ENCODE peak calls at places on chromosome 1, in eight cellular contexts. M is GM03348, I is kidney glomerular epithelial cell, A is fibroblast of lung, K is ovary, L is amygdala, X is activated T-cell treated with anti-CD3 and anti-CD28 coated beads for 1 hour, O is lung microvascular endothelial cell. J is an unnamed sample.

GRCh38 chr1:199948587-199949280 is 78.8 kb upstream of the NR5A2 start:
- DNase-seq in M (no peak), I (no peak), A (peak), K (no peak), L (no peak), X (no peak), O (no peak), J (peak)

GRCh38 chr1:163202833-163203451 is at the start of gene RGS5:
- DNase-seq in M (peak), I (peak), A (peak), K (no peak), L (no peak), X (no peak), O (no peak), J (no peak)

GRCh38 chr1:180168786-180169640 is 14.3 kb downstream of the QSOX1 start:
- DNase-seq in M (peak), I (no peak), A (no peak), K (no peak), L (no peak), X (no peak), O (peak), J (peak)

GRCh38 chr1:222845763-222846162 is 30.9 kb downstream of the DISP1 start:
- DNase-seq in M (no peak), I (no peak), A (no peak), K (no peak), L (no peak), X (no peak), O (no peak), J (no peak)

GRCh38 chr1:24363994-24364393 is 44.8 kb downstream of the GRHL3 start:
- DNase-seq in M (no peak), I (no peak), A (no peak), K (no peak), L (no peak), X (no peak), O (no peak), J (no peak)

GRCh38 chr1:45863117-45863670 is 59.8 kb downstream of the MAST2 start:
- DNase-seq in M (no peak), I (no peak), A (no peak), K (no peak), L (no peak), X (no peak), O (no peak), J (no peak)

GRCh38 chr1:208951908-208952307 is 631.6 kb upstream of the CAMK1G start:
- DNase-seq in M (no peak), I (no peak), A (no peak), K (no peak), L (no peak), X (no peak), O (peak), J (no peak)

GRCh38 chr1:85991261-85991660 is 165.3 kb downstream of the COL24A1 start:
- DNase-seq in M (no peak), I (no peak), A (no peak), K (no peak), L (no peak), X (no peak), O (no peak), J (no peak)

GRCh38 chr1:155091071-155092051 is 12.7 kb downstream of the EFNA3 start:
- DNase-seq in M (peak), I (peak), A (peak), K (peak), L (peak), X (peak), O (peak), J (peak)

GRCh38 chr1:166839600-166840308 is 479 bp downstream of the POGK start:
- DNase-seq in M (peak), I (peak), A (peak), K (peak), L (no peak), X (peak), O (peak), J (peak)

GRCh38 chr1:153387785-153388184 is 3.1 kb downstream of the S100A8 start:
- DNase-seq in M (no peak), I (no peak), A (no peak), K (no peak), L (no peak), X (no peak), O (no peak), J (no peak)

GRCh38 chr1:31717341-31717740 is 13.5 kb upstream of the COL16A1 start:
- DNase-seq in M (no peak), I (peak), A (peak), K (no peak), L (no peak), X (no peak), O (no peak), J (no peak)

GRCh38 chr1:205474571-205474970 is 18.7 kb upstream of the BLACAT1 start:
- DNase-seq in M (no peak), I (no peak), A (no peak), K (no peak), L (no peak), X (no peak), O (no peak), J (no peak)

GRCh38 chr1:32487182-32487581 is 22.3 kb downstream of the ZBTB8B start:
- DNase-seq in M (no peak), I (no peak), A (no peak), K (no peak), L (no peak), X (no peak), O (peak), J (no peak)

GRCh38 chr1:200302893-200303250 is 107.0 kb downstream of the ZNF281 start:
- DNase-seq in M (peak), I (no peak), A (peak), K (no peak), L (peak), X (no peak), O (peak), J (no peak)

GRCh38 chr1:62082456-62083363 is 111.9 kb upstream of the L1TD1 start:
- DNase-seq in M (peak), I (peak), A (peak), K (peak), L (peak), X (peak), O (peak), J (peak)

GRCh38 chr1:185733818-185734709 is at the start of gene HMCN1:
- DNase-seq in M (peak), I (peak), A (peak), K (peak), L (no peak), X (no peak), O (peak), J (no peak)

GRCh38 chr1:87795615-87796337 is 467.1 kb downstream of the LMO4 start:
- DNase-seq in M (no peak), I (peak), A (no peak), K (no peak), L (no peak), X (no peak), O (no peak), J (no peak)

GRCh38 chr1:203044546-203044975 is 18.3 kb downstream of the PPFIA4 start:
- DNase-seq in M (no peak), I (no peak), A (no peak), K (no peak), L (no peak), X (no peak), O (no peak), J (no peak)

GRCh38 chr1:30466026-30466425 is 257.4 kb downstream of the MATN1 start:
- DNase-seq in M (no peak), I (no peak), A (no peak), K (no peak), L (no peak), X (no peak), O (no peak), J (no peak)

GRCh38 chr1:43781574-43781973 is 74.2 kb downstream of the ST3GAL3 start:
- DNase-seq in M (no peak), I (no peak), A (no peak), K (no peak), L (no peak), X (no peak), O (no peak), J (no peak)

GRCh38 chr1:111989531-111990025 is at the start of gene KCND3:
- DNase-seq in M (peak), I (no peak), A (peak), K (peak), L (no peak), X (no peak), O (peak), J (no peak)

GRCh38 chr1:18631496-18632217 is 1.0 kb downstream of the PAX7 start:
- DNase-seq in M (no peak), I (no peak), A (no peak), K (no peak), L (no peak), X (no peak), O (no peak), J (no peak)

GRCh38 chr1:226596531-226597165 is 48.1 kb downstream of the STUM start:
- DNase-seq in M (no peak), I (no peak), A (no peak), K (no peak), L (no peak), X (no peak), O (no peak), J (no peak)

GRCh38 chr1:79847715-79848114 is 841.2 kb upstream of the ADGRL4 start:
- DNase-seq in M (no peak), I (no peak), A (no peak), K (no peak), L (no peak), X (no peak), O (no peak), J (peak)

GRCh38 chr1:16491056-16491675 is 22.9 kb downstream of the RNU1-1 start:
- DNase-seq in M (no peak), I (no peak), A (no peak), K (no peak), L (no peak), X (no peak), O (no peak), J (no peak)

GRCh38 chr1:44881011-44881632 is 38.1 kb upstream of the PTCH2 start:
- DNase-seq in M (peak), I (no peak), A (peak), K (no peak), L (no peak), X (no peak), O (no peak), J (no peak)

GRCh38 chr1:77447669-77448068 is 165.8 kb downstream of the AK5 start:
- DNase-seq in M (no peak), I (no peak), A (no peak), K (no peak), L (no peak), X (no peak), O (no peak), J (no peak)